ENCODE peak calls at places on chromosomes 13 and 19, in nine cellular contexts. G is stimulated activated CD8-positive, alpha-beta memory T cell treated with anti-CD3 and anti-CD28 coated beads, Interleukin-7, amount 100 ng/mL, for 24 hours; W is H1; O is neural crest cell; I is activated CD4-positive, alpha-beta T cell treated with anti-CD3 and anti-CD28 coated beads for 36 hours; K is HT-29; Z is iris pigment epithelial cell; U is NCI-H69; M is effector memory CD8-positive, alpha-beta T cell. B is an unnamed sample.

GRCh38 chr19:46546194-46546896 is 50.7 kb upstream of the PNMA8B start:
- DNase-seq in G (no peak), W (peak), O (no peak), I (no peak), K (peak), Z (peak), U (peak), M (no peak), B (peak)

GRCh38 chr13:99496322-99497142 is 4.7 kb upstream of the TM9SF2 start:
- DNase-seq in G (peak), W (no peak), O (no peak), I (peak), K (peak), Z (no peak), U (no peak), M (peak), B (peak)

GRCh38 chr19:12748489-12748888 is 3.1 kb upstream of the BEST2 start:
- DNase-seq in G (no peak), W (no peak), O (no peak), I (no peak), K (no peak), Z (no peak), U (no peak), M (no peak), B (no peak)

GRCh38 chr13:26050568-26051230 is 1.1 kb downstream of the SHISA2 start:
- DNase-seq in G (no peak), W (peak), O (peak), I (peak), K (no peak), Z (peak), U (peak), M (no peak), B (peak)

GRCh38 chr19:7932276-7932929 is 6.5 kb upstream of the CTXN1 start:
- DNase-seq in G (no peak), W (no peak), O (no peak), I (no peak), K (no peak), Z (no peak), U (no peak), M (no peak), B (no peak)

GRCh38 chr13:70874646-70875045 is 766.4 kb upstream of the KLHL1 start:
- DNase-seq in G (no peak), W (no peak), O (no peak), I (no peak), K (no peak), Z (no peak), U (no peak), M (no peak), B (no peak)

GRCh38 chr19:10751109-10751972 is 33.5 kb downstream of the DNM2 start:
- DNase-seq in G (no peak), W (no peak), O (no peak), I (peak), K (peak), Z (peak), U (no peak), M (no peak), B (peak)

GRCh38 chr13:52356327-52356726 is 49.6 kb downstream of the THSD1 start:
- DNase-seq in G (no peak), W (no peak), O (no peak), I (no peak), K (no peak), Z (peak), U (no peak), M (no peak), B (no peak)

GRCh38 chr19:41401483-41401882 is 3.9 kb downstream of the BCKDHA start:
- DNase-seq in G (no peak), W (no peak), O (no peak), I (no peak), K (no peak), Z (no peak), U (no peak), M (no peak), B (no peak)

B was measured in activated CD8-positive, alpha-beta T cell treated with anti-CD3 and anti-CD28 coated beads for 36 hours.